ENCODE peak calls at places on chromosomes 16 and 17, in four cellular contexts. U is mammary epithelial cell, P is transverse colon, C is uterus. I is an unnamed sample.

GRCh38 chr16:50285406-50286003 is 19.2 kb downstream of the ADCY7 start:
- DNase-seq in U (no peak), P (no peak), C (no peak), I (no peak)

GRCh38 chr17:63941162-63941561 is 9.0 kb upstream of the CD79B start:
- DNase-seq in U (no peak), P (no peak), C (no peak), I (no peak)

GRCh38 chr17:40555296-40556190 is 9.7 kb downstream of the CCR7 start:
- DNase-seq in U (no peak), P (no peak), C (peak; percentile 16), I (no peak)

GRCh38 chr17:19316756-19317358 is 45.7 kb downstream of the B9D1 start:
- DNase-seq in U (no peak), P (no peak), C (no peak), I (no peak)

GRCh38 chr17:7884581-7885356 is 3.8 kb upstream of the CHD3 start:
- DNase-seq in U (no peak), P (peak; percentile 22), C (no peak), I (no peak)

GRCh38 chr17:77354721-77355455 is 214.1 kb downstream of the SEC14L1 start:
- DNase-seq in U (peak; percentile 86), P (peak; percentile 72), C (peak; percentile 87), I (no peak)

GRCh38 chr17:47720754-47721533 is 12.1 kb upstream of the TBX21 start:
- DNase-seq in U (peak; percentile 32), P (peak; percentile 28), C (no peak), I (no peak)

GRCh38 chr17:20008242-20009051 is 712 bp upstream of the SPECC1 start:
- DNase-seq in U (peak; percentile 21), P (peak; percentile 28), C (peak; percentile 27), I (no peak)

GRCh38 chr17:80799553-80800403 is 191.9 kb upstream of the CHMP6 start:
- DNase-seq in U (no peak), P (no peak), C (no peak), I (no peak)

GRCh38 chr17:10198509-10199249 is at the start of gene GAS7:
- DNase-seq in U (no peak), P (peak; percentile 41), C (peak; percentile 69), I (peak; percentile 69)

GRCh38 chr17:8190506-8190905 is 526 bp upstream of the BORCS6 start:
- DNase-seq in U (no peak), P (no peak), C (no peak), I (no peak)

GRCh38 chr17:75908201-75908600 is 3.5 kb upstream of the MRPL38 start:
- DNase-seq in U (no peak), P (peak; percentile 38), C (no peak), I (no peak)

GRCh38 chr17:17831208-17832039 is 5.4 kb downstream of the SREBF1 start:
- DNase-seq in U (no peak), P (no peak), C (peak; percentile 26), I (no peak)

GRCh38 chr17:82366749-82367148 is 4.8 kb upstream of the UTS2R start:
- DNase-seq in U (no peak), P (peak; percentile 71), C (no peak), I (no peak)

GRCh38 chr16:71885261-71885650 is 1.3 kb upstream of the ZNF821 start:
- DNase-seq in U (no peak), P (no peak), C (no peak), I (no peak)

GRCh38 chr16:55711959-55712876 is 56.4 kb downstream of the SLC6A2 start:
- DNase-seq in U (peak; percentile 29), P (peak; percentile 40), C (peak; percentile 23), I (no peak)

GRCh38 chr17:10744509-10745000 is 14.7 kb upstream of the TMEM220 start:
- DNase-seq in U (no peak), P (no peak), C (no peak), I (no peak)

DNA sequence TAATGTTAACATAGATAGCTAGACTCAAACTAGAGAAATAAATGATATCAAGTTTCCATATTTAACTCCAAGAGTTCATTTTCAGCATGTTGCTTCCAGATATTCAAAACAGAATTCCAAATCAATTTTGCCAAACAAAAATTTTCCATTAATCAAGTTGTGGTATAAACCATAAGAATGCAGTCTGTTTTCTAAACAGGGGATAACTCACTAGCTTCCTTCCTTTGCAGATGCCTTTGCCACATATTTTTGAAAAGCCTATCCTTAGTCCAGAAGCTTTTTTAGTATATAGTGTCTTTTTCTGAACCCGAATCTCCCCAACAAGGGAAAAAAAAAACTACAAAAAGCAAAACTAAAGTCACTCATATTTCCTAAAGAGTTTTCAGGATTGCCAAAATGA is 61.5 kb downstream of the HELZ start:
- DNase-seq in U (no peak), P (no peak), C (no peak), I (no peak)
- H3K27ac ChIP-seq in U (no peak overlapping the region), P (no peak overlapping the region), C (no peak overlapping the region), I (no peak overlapping the region)

GRCh38 chr17:50764860-50765259 is 2.5 kb downstream of the ANKRD40CL start:
- DNase-seq in U (no peak), P (no peak), C (no peak), I (no peak)
- H3K27ac ChIP-seq in U (no peak overlapping the region), P (peak overlapping the region; percentile 91), C (no peak overlapping the region), I (no peak overlapping the region)

GRCh38 chr16:30445149-30445407 is 596 bp downstream of the SEPHS2 start:
- DNase-seq in U (no peak), P (no peak), C (no peak), I (no peak)

GRCh38 chr16:30447512-30448226 is 2.0 kb upstream of the SEPHS2 start:
- DNase-seq in U (no peak), P (no peak), C (no peak), I (no peak)

GRCh38 chr16:30445408-30446202 is at the start of gene SEPHS2:
- DNase-seq in U (peak; percentile 96), P (peak; percentile 99), C (peak; percentile 100), I (peak; percentile 91)

GRCh38 chr16:30446203-30446595 is 525 bp upstream of the SEPHS2 start:
- DNase-seq in U (no peak), P (no peak), C (no peak), I (no peak)

DNA sequence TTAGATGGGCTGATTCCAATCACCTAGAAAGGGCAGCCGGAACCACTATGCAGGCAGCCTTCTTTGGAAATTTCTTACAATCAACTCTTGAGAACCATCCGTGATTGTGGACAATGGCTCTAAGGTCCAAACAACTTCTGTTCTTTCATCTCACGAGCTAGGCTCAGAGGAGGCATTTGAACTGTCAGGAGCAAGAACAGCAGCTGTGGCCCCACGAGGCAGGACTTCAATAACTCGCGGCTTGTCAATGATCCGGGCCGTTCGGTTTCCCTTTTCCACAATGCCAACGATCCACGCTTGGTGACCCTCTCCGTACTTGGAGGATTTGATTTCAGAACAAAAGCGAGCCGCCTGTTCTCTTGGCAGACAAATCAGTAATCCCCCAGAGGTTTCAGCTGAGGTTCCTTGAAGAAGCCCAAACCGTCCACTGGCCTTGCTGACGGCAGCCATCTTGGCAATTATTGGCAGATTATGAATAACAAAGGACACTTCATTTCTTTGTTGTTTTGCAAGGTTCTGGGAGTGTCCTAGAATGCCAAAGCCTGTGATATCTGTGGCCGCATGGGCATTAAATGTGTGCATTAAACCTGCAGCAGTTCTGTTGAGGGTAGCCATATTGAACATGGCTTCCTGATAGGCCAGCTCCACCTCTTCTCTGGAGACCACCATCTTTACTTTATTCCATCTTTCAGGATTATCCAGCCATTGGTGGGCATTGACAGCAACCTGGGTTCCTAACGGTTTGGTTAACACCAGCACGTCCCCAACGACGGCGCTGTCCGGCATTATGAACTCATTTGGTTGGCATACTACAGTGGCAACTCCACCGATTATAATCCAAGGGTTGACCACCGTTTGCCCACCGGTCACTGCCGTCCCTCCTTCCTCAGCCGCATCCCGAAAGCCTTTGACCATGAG is 1.2 kb downstream of the SEPHS2 start:
- DNase-seq in U (no peak), P (no peak), C (no peak), I (no peak)
- H3K27ac ChIP-seq in U (no peak overlapping the region), P (peak overlapping the region; percentile 93), C (peak overlapping the region; percentile 92), I (peak overlapping the region; percentile 91)

DNA sequence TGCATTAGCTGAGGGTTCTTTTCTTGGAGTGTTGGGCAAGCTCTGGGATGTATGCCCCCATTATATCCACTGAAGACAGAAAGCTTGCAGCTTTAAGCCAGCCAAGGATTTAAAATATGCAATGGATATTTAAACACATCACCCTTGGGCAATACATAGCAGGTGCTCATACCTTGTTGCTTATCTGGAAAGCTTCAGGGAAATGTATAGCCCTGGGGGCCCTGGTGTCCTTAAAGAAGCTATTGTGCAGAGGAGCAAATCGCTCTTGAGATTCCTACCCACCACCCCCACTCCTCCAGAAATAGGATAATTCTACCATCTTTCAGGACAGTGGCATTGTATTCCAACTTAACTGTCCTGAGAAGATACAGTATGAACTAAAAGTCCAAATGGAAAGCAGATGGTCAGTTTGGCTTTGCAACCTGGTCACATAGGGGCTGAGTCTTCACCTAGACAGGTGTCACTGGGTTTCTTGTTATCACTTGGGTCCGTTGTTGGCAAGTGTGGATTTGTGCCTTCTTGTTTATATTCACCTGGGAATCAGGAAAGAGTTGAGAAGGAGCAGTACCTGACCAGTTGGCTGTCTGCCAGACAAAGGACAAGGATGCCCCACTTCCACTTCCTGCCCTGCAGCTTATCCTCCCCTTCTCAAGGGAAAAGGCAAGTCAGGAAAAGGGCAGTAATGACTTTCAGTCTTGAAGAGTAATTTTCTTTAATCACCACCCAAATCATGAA is 3.4 kb downstream of the ANKRD40CL start:
- DNase-seq in U (no peak), P (peak; percentile 62), C (no peak), I (no peak)
- H3K27ac ChIP-seq in U (no peak overlapping the region), P (peak overlapping the region; percentile 91), C (no peak overlapping the region), I (no peak overlapping the region)

GRCh38 chr16:67158637-67159600 is 790 bp downstream of the TRADD start:
- DNase-seq in U (peak; percentile 53), P (peak; percentile 82), C (no peak), I (no peak)
- H3K27ac ChIP-seq in U (peak overlapping the region; percentile 40), P (peak overlapping the region; percentile 93), C (peak overlapping the region; percentile 70), I (peak overlapping the region; percentile 8)

GRCh38 chr16:11309895-11310633 is 28.9 kb upstream of the PRM1 start:
- DNase-seq in U (no peak), P (no peak), C (no peak), I (no peak)

GRCh38 chr16:11306997-11307638 is 26.0 kb upstream of the PRM1 start:
- DNase-seq in U (no peak), P (no peak), C (no peak), I (no peak)

GRCh38 chr16:11306381-11306780 is 25.3 kb upstream of the PRM1 start:
- DNase-seq in U (no peak), P (no peak), C (no peak), I (no peak)

GRCh38 chr16:11308493-11309283 is 27.6 kb upstream of the PRM1 start:
- DNase-seq in U (no peak), P (peak; percentile 52), C (no peak), I (no peak)

GRCh38 chr16:11307639-11308492 is 26.7 kb upstream of the PRM1 start:
- DNase-seq in U (no peak), P (no peak), C (no peak), I (no peak)
- H3K27ac ChIP-seq in U (no peak overlapping the region), P (no peak overlapping the region), C (no peak overlapping the region), I (no peak overlapping the region)

GRCh38 chr17:13825526-13826040 is 223.9 kb upstream of the HS3ST3A1 start:
- DNase-seq in U (no peak), P (no peak), C (no peak), I (no peak)
- H3K27ac ChIP-seq in U (no peak overlapping the region), P (no peak overlapping the region), C (no peak overlapping the region), I (no peak overlapping the region)